ENCODE peak calls at places on chromosome 22, in six cellular contexts. V is esophagus squamous epithelium, M is A673, T is PC-9, X is SJSA1, C is prostate gland. G is an unnamed sample. For H3K4me1, the result is how much of the 10 kb centered on the place peaks cover.

GRCh38 chr22:46286006-46286405 is 10.7 kb upstream of the GTSE1 start:
- DNase-seq in C (no peak), M (no peak), T (peak), V (no peak), X (no peak), G (no peak)

GRCh38 chr22:42976131-42976530 is 38.8 kb downstream of the PACSIN2 start:
- DNase-seq in X (no peak), M (no peak), C (no peak), T (no peak), V (no peak), G (no peak)

GRCh38 chr22:45510376-45511232 is 7.9 kb downstream of the FBLN1 start:
- DNase-seq in M (no peak), C (no peak), V (no peak), T (no peak), X (no peak), G (no peak)

GRCh38 chr22:17562906-17563870 is at the start of gene SLC25A18:
- DNase-seq in T (no peak), V (no peak), M (no peak), C (no peak), X (no peak), G (no peak)

GRCh38 chr22:21896951-21897513 is 29.6 kb upstream of the MAPK1 start:
- DNase-seq in T (no peak), C (no peak), X (no peak), M (no peak), V (no peak), G (no peak)

GRCh38 chr22:39238966-39239510 is 5.7 kb downstream of the PDGFB start:
- DNase-seq in C (no peak), V (no peak), X (no peak), M (peak), T (no peak), G (no peak)

GRCh38 chr22:12601870-12602779 is 2925.9 kb upstream of the OR11H1 start:
- DNase-seq in C (no peak), T (no peak), M (no peak), X (no peak), V (no peak), G (no peak)

GRCh38 chr22:21952586-21953571 is at the start of gene PPM1F:
- DNase-seq in X (peak), V (peak), C (peak), M (peak), T (no peak), G (peak)

GRCh38 chr22:40156001-40156516 is 21.7 kb upstream of the TNRC6B start:
- DNase-seq in V (no peak), X (peak), C (peak), T (peak), M (no peak), G (no peak)

GRCh38 chr22:44723801-44724200 is 21.8 kb downstream of the PRR5 start:
- DNase-seq in V (no peak), X (no peak), M (peak), T (no peak), C (no peak), G (no peak)

GRCh38 chr22:33579448-33580093 is 340.7 kb downstream of the LARGE1 start:
- DNase-seq in V (no peak), X (peak), M (peak), C (peak), T (no peak), G (no peak)

GRCh38 chr22:42134033-42135020 is 3.7 kb upstream of the CYP2D6 start:
- DNase-seq in M (no peak), C (no peak), X (no peak), V (no peak), T (no peak), G (peak)

GRCh38 chr22:47260551-47260950 is 498.1 kb downstream of the TBC1D22A start:
- DNase-seq in V (no peak), M (no peak), X (no peak), T (no peak), C (no peak), G (no peak)

GRCh38 chr22:43207386-43207785 is 20.5 kb upstream of the TTLL12 start:
- DNase-seq in M (no peak), T (no peak), C (no peak), X (no peak), V (no peak), G (no peak)

GRCh38 chr22:44142421-44143116 is 38.2 kb upstream of the PARVG start:
- DNase-seq in C (no peak), X (no peak), T (no peak), V (no peak), M (no peak), G (no peak)

GRCh38 chr22:48749555-48750227 is 1078.0 kb downstream of the BRD1 start:
- DNase-seq in T (no peak), C (no peak), V (no peak), X (no peak), M (no peak), G (no peak)

GRCh38 chr22:39900306-39901227 is at the start of gene GRAP2:
- DNase-seq in V (no peak), T (no peak), C (no peak), X (no peak), M (no peak), G (no peak)

GRCh38 chr22:40276877-40277823 is 69.2 kb upstream of the ADSL start:
- DNase-seq in V (no peak), M (no peak), C (no peak), T (no peak), X (peak), G (no peak)

GRCh38 chr22:26585104-26585790 is 4.7 kb downstream of the TPST2 start:
- DNase-seq in X (peak), C (no peak), V (no peak), T (peak), M (peak), G (peak)

GRCh38 chr22:26581026-26581425 is 8.9 kb downstream of the TPST2 start:
- DNase-seq in X (no peak), T (no peak), V (no peak), M (no peak), C (no peak), G (no peak)

GRCh38 chr22:26581769-26582168 is 8.2 kb downstream of the TPST2 start:
- DNase-seq in V (no peak), M (no peak), X (no peak), C (no peak), T (no peak), G (no peak)

GRCh38 chr22:26586556-26587325 is 3.2 kb downstream of the TPST2 start:
- DNase-seq in X (no peak), M (no peak), T (no peak), V (no peak), C (no peak), G (no peak)

DNA sequence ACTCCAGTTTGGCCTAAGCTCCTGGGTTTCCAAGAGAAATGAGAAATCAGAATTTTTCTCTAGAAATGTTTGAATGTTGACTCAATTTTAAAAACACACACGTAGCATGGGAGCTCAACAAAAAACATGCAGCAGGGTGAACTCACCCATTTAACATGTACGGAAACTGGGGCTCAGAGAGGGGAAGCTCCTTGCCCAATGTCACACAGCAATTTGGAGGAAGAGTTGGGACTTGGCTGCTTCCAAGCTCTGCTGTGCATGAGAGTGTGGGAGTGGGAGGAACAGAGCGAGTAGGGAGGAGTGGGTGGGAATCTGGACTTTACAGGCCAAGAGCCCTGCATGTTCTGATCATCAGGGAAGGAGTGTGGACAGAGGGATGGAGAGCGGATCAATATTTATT is 5.9 kb downstream of the TPST2 start:
- DNase-seq in X (no peak), C (no peak), M (no peak), V (no peak), T (no peak), G (no peak)
- H3K27ac ChIP-seq in X (no peak), C (no peak), M (no peak), V (no peak), T (no peak), G (no peak)

GRCh38 chr22:23227380-23227779 is 47.1 kb downstream of the BCR start:
- DNase-seq in C (no peak), X (no peak), V (no peak), M (no peak), T (no peak), G (no peak)

GRCh38 chr22:23226497-23226850 is 46.2 kb downstream of the BCR start:
- DNase-seq in V (no peak), X (no peak), T (no peak), M (no peak), C (no peak), G (no peak)

GRCh38 chr22:23230348-23231068 is 50.2 kb downstream of the BCR start:
- DNase-seq in M (no peak), C (no peak), V (no peak), T (no peak), X (no peak), G (no peak)

GRCh38 chr22:23229646-23230045 is 49.3 kb downstream of the BCR start:
- DNase-seq in T (no peak), M (no peak), C (no peak), V (no peak), X (no peak), G (no peak)

DNA sequence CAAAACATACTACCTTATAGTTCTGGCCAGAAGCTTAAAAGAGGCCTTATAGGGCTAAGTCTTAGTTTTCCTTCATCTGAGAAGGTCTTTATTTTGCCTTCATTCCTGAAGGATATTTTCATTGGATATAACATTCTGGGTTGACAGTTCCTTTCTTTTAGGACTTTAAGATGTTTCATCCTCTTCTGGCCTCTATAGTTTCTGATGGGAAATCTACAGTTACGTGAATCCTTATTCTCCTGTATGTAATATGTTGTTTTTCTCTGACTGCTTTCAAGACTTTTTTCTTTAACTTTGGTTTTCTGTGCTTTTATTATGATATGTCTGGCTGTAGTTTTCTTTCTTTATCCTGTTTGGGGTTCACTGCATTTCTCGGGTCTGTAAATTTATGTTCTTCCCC is 48.2 kb downstream of the BCR start:
- DNase-seq in T (no peak), M (no peak), V (no peak), X (no peak), C (no peak), G (no peak)
- H3K4me1 ChIP-seq in T (under half), M (under half), V (under half), X (under half), C (under half), G (under half)

GRCh38 chr22:29226246-29226981 is 20.7 kb downstream of the EMID1 start:
- DNase-seq in C (no peak), T (no peak), X (no peak), V (no peak), M (no peak), G (peak)

GRCh38 chr22:29224121-29224858 is 18.6 kb downstream of the EMID1 start:
- DNase-seq in X (no peak), V (no peak), C (no peak), M (no peak), T (no peak), G (no peak)

GRCh38 chr22:29219881-29220670 is 14.4 kb downstream of the EMID1 start:
- DNase-seq in T (no peak), M (no peak), V (no peak), C (no peak), X (no peak), G (peak)

GRCh38 chr22:29224859-29225410 is 19.2 kb downstream of the EMID1 start:
- DNase-seq in X (no peak), C (no peak), T (no peak), M (no peak), V (no peak), G (peak)

DNA sequence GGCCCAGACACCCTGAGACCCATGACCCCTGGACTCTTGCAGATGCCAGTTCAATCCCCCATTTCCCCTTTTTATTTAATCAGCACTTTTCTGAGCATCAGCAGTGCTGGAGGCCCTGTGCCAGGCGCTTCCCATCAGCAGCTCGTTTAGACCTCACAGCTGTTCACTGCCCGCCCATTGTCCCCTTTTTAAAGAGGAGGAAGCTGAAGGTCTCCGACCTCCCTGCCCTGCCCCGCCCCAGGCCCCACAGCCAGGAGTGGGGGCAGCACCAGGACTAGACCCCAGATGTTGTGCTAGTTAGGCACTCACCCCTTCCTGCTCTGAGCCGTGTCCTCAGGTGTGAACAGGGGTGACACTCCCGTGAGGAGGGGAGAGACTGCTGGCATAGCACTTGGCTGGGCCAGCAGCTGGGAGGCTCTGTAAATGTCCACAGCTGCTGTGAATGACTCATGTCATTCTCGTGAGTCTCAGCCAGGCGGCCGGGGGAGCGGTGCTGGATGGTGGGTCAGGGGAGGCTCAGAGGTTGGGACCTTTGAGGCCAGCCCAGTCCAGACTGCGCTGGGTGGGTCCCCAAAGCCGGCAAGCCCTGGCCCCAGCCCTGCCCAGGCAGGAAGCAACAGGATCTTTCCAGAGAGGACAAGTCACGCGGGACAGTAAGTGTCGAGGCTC is 19.9 kb downstream of the EMID1 start:
- DNase-seq in V (no peak), M (no peak), X (peak), C (no peak), T (no peak), G (no peak)
- H3K27ac ChIP-seq in V (peak), M (no peak), X (no peak), C (peak), T (no peak), G (no peak)

GRCh38 chr22:19118601-19118880 is 3.7 kb downstream of the DGCR2 start:
- DNase-seq in M (no peak), V (no peak), X (no peak), C (no peak), T (no peak), G (no peak)
- H3K4me1 ChIP-seq in M (under half), V (under half), X (under half), C (under half), T (under half), G (under half)

GRCh38 chr22:31124811-31125465 is 2.2 kb downstream of the INPP5J start:
- DNase-seq in V (no peak), T (peak), X (no peak), C (no peak), M (no peak), G (no peak)

GRCh38 chr22:31124290-31124689 is 1.5 kb downstream of the INPP5J start:
- DNase-seq in X (no peak), M (no peak), C (no peak), T (peak), V (no peak), G (no peak)

GRCh38 chr22:31122196-31122531 is 602 bp upstream of the INPP5J start:
- DNase-seq in X (no peak), T (peak), M (no peak), V (no peak), C (no peak), G (no peak)

GRCh38 chr22:31122532-31123291 is at the start of gene INPP5J:
- DNase-seq in C (peak), T (peak), V (no peak), X (no peak), M (peak), G (no peak)

GRCh38 chr22:31123292-31123602 is 481 bp downstream of the INPP5J start:
- DNase-seq in X (no peak), C (no peak), M (no peak), V (no peak), T (no peak), G (no peak)
- H3K27ac ChIP-seq in X (no peak), C (peak), M (peak), V (no peak), T (no peak), G (peak)

GRCh38 chr22:50305393-50305657 is 2.1 kb downstream of the PLXNB2 start:
- DNase-seq in X (no peak), V (no peak), T (no peak), C (no peak), M (no peak), G (no peak)
- H3K4me1 ChIP-seq in X (under half), V (half or more), T (half or more), C (under half), M (half or more), G (half or more)

GRCh38 chr22:28951969-28952521 is 68.7 kb downstream of the ZNRF3 start:
- DNase-seq in M (no peak), V (no peak), T (no peak), X (peak), C (peak), G (no peak)

GRCh38 chr22:28950567-28951411 is 67.4 kb downstream of the ZNRF3 start:
- DNase-seq in M (no peak), X (no peak), T (no peak), C (no peak), V (no peak), G (no peak)

GRCh38 chr22:28951530-28951929 is 68.2 kb downstream of the ZNRF3 start:
- DNase-seq in X (no peak), V (no peak), T (no peak), M (no peak), C (no peak), G (no peak)

GRCh38 chr22:28948404-28948803 is 65.0 kb downstream of the ZNRF3 start:
- DNase-seq in X (no peak), M (no peak), T (no peak), C (no peak), V (no peak), G (no peak)

GRCh38 chr22:28949788-28950187 is 66.4 kb downstream of the ZNRF3 start:
- DNase-seq in T (peak), X (no peak), C (no peak), M (no peak), V (no peak), G (no peak)
- H3K27ac ChIP-seq in T (no peak), X (no peak), C (no peak), M (no peak), V (no peak), G (no peak)

DNA sequence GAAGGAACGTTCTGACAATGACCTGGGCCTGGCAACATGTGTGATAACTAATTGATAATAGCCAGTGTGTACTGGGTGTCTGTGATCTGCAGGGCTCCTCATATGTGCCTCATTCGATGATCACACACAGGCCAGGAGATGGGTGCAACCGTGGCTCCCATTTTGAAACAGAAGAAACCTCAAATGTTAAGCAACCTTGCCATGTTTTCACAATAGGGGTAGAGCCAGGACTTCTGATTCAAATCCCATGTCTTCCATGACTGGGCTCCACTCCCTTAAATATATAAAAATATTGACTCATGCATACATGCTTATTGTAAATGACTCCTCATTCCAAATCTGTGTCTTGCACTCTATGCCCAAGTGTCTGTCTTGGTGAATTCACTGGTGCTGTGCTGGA is 11.1 kb downstream of the APOL3 start:
- DNase-seq in C (no peak), V (no peak), T (no peak), X (no peak), M (no peak), G (no peak)
- H3K4me1 ChIP-seq in C (under half), V (under half), T (under half), X (under half), M (under half), G (under half)